ENCODE peak calls at places on chromosomes 6 and 20, in four cellular contexts. Y is dorsolateral prefrontal cortex, F is endothelial cell, Q is heart right ventricle. C is an unnamed sample.

GRCh38 chr6:105587349-105588115 is 184.7 kb upstream of the PREP start:
- DNase-seq in Y (no peak), F (no peak), Q (no peak), C (no peak)

GRCh38 chr20:21808863-21809664 is 103.6 kb downstream of the PAX1 start:
- DNase-seq in Q (peak), F (peak), Y (no peak), C (peak)

GRCh38 chr20:47043076-47043475 is 148.4 kb downstream of the EYA2 start:
- DNase-seq in F (no peak), Y (no peak), Q (no peak), C (no peak)

GRCh38 chr20:35232575-35232974 is 6.1 kb downstream of the MMP24 start:
- DNase-seq in F (no peak), Y (no peak), Q (no peak), C (no peak)

GRCh38 chr6:166678426-166678825 is 51.4 kb upstream of the RPS6KA2 start:
- DNase-seq in Y (no peak), Q (no peak), F (no peak), C (no peak)

GRCh38 chr20:35601021-35601973 is 14.3 kb upstream of the SPAG4 start:
- DNase-seq in F (peak), Q (peak), Y (peak), C (peak)

GRCh38 chr6:158666637-158667359 is 16.9 kb downstream of the SYTL3 start:
- DNase-seq in Y (no peak), Q (no peak), F (no peak), C (no peak)

GRCh38 chr6:102670756-102671155 is 1277.2 kb downstream of the GRIK2 start:
- DNase-seq in Y (no peak), F (no peak), Q (no peak), C (no peak)

GRCh38 chr20:58429303-58429702 is 40.3 kb downstream of the VAPB start:
- DNase-seq in F (no peak), Y (no peak), Q (no peak), C (no peak)

GRCh38 chr20:49630396-49630951 is 62.5 kb upstream of the PTGIS start:
- DNase-seq in Q (no peak), F (no peak), Y (no peak), C (no peak)

GRCh38 chr6:3398755-3399671 is 57.8 kb downstream of the SLC22A23 start:
- DNase-seq in F (no peak), Q (no peak), Y (no peak), C (no peak)

GRCh38 chr6:116933488-116933887 is 56.4 kb downstream of the RFX6 start:
- DNase-seq in Q (no peak), Y (no peak), F (no peak), C (no peak)

GRCh38 chr6:2951723-2952122 is 19.6 kb downstream of the SERPINB6 start:
- DNase-seq in F (no peak), Y (no peak), Q (peak), C (no peak)

GRCh38 chr6:25088513-25088912 is 152.8 kb upstream of the RIPOR2 start:
- DNase-seq in Q (no peak), Y (no peak), F (no peak), C (no peak)

GRCh38 chr6:168678588-168678987 is 237.6 kb downstream of the SMOC2 start:
- DNase-seq in Y (no peak), Q (no peak), F (no peak), C (no peak)

GRCh38 chr6:163261361-163261760 is 153.2 kb upstream of the QKI start:
- DNase-seq in Q (no peak), Y (no peak), F (no peak), C (no peak)

GRCh38 chr6:111764238-111765182 is 108.7 kb downstream of the FYN start:
- DNase-seq in Q (no peak), Y (no peak), F (no peak), C (no peak)

DNA sequence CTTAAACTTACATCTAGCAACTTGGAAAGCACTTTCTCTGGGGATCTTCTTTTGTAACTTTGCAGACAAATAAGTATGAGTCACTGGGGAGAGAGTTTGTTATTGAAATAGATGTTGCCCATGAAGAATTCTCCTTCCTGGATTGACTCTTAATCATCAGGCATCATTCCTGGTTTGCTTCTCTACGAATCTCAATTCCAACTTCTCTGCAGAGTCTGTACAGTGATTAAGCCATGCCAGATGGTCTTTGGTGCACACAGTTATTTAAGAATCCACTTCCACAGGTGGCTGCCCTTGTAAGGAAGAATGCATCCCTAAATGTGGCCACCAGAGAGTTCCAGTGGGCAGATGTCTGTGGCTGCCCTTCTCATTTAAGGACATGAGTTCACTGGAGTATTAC is 25.7 kb downstream of the MYCT1 start:
- DNase-seq in Q (no peak), Y (no peak), F (no peak), C (no peak)
- TF ChIP-seq CTCF in Q (no peak), Y (no peak), F (no peak), C (no peak)

GRCh38 chr6:18990313-18990978 is 603.3 kb downstream of the RNF144B start:
- DNase-seq in Y (peak), Q (peak), F (peak), C (peak)
- TF ChIP-seq CTCF in Y (peak), Q (peak), F (peak), C (peak)

GRCh38 chr20:56409521-56409920 is 2.5 kb upstream of the CASS4 start:
- DNase-seq in F (no peak), Y (no peak), Q (no peak), C (no peak)
- TF ChIP-seq CTCF in F (no peak), Y (no peak), Q (no peak), C (no peak)

GRCh38 chr20:33515569-33516216 is 25.8 kb downstream of the CBFA2T2 start:
- DNase-seq in Y (no peak), F (no peak), Q (no peak), C (no peak)
- TF ChIP-seq CTCF in Y (no peak), F (no peak), Q (no peak), C (peak)

GRCh38 chr6:18117136-18117535 is 5.3 kb downstream of the NHLRC1 start:
- DNase-seq in Q (no peak), F (no peak), Y (no peak), C (no peak)

GRCh38 chr6:18119236-18119635 is 3.2 kb downstream of the NHLRC1 start:
- DNase-seq in F (no peak), Q (no peak), Y (no peak), C (no peak)

GRCh38 chr6:18115356-18115755 is 7.1 kb downstream of the NHLRC1 start:
- DNase-seq in Y (no peak), F (no peak), Q (no peak), C (no peak)

GRCh38 chr6:18121580-18122127 is 823 bp downstream of the NHLRC1 start:
- DNase-seq in Q (no peak), Y (no peak), F (no peak), C (no peak)

DNA sequence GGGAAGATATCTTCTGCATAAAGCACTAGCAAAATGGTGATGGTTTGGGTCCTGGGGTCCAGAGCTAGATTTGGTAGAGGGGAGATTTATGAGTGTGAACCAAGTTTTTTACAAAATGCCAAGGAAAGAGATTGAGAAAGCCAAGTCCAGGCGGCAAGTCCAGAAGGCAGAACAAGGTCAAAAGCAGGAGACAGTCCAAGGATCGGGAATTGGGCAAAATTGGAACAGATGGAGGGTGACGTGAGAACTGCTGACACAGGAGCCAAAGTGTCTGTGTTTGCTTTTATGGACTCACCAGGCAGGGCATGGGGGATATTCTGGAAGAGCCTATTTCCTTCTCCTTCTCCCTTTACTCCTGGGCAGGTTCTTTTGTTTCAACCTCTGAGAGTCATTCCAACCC is 4.1 kb downstream of the NHLRC1 start:
- DNase-seq in Y (no peak), F (no peak), Q (no peak), C (no peak)
- TF ChIP-seq CTCF in Y (no peak), F (no peak), Q (no peak), C (no peak)